ENCODE peak calls at places on chromosomes 16 and 17, in four cellular contexts. D is HFF-Myc, Q is cardiac fibroblast, W is fibroblast of the conjunctiva. Z is an unnamed sample.

GRCh38 chr17:19678581-19679418 is 30.2 kb downstream of the ALDH3A2 start:
- DNase-seq in D (no peak), Q (no peak), W (no peak), Z (no peak)

GRCh38 chr16:65225488-65225887 is 103.6 kb upstream of the CDH11 start:
- DNase-seq in D (no peak), Q (no peak), W (no peak), Z (no peak)

GRCh38 chr17:50275279-50275678 is 1.0 kb downstream of the TMEM92 start:
- DNase-seq in D (no peak), Q (no peak), W (no peak), Z (no peak)

GRCh38 chr17:63974594-63975192 is 2.0 kb upstream of the SCN4A start:
- DNase-seq in D (no peak), Q (no peak), W (no peak), Z (peak; percentile 57)

GRCh38 chr17:20735796-20736195 is 156.3 kb downstream of the CDRT15L2 start:
- DNase-seq in D (no peak), Q (no peak), W (no peak), Z (peak; percentile 29)

GRCh38 chr17:19304209-19304608 is 58.3 kb downstream of the B9D1 start:
- DNase-seq in D (no peak), Q (peak; percentile 51), W (no peak), Z (peak; percentile 69)

GRCh38 chr17:81523139-81524062 is 4.8 kb upstream of the FSCN2 start:
- DNase-seq in D (no peak), Q (peak; percentile 70), W (no peak), Z (no peak)

GRCh38 chr17:45302649-45303173 is 14.1 kb downstream of the MAP3K14 start:
- DNase-seq in D (no peak), Q (peak; percentile 86), W (no peak), Z (no peak)

GRCh38 chr16:21218135-21218534 is 6.8 kb upstream of the ZP2 start:
- DNase-seq in D (no peak), Q (no peak), W (no peak), Z (no peak)

GRCh38 chr17:18187816-18188761 is 4.5 kb downstream of the ALKBH5 start:
- DNase-seq in D (no peak), Q (peak; percentile 47), W (no peak), Z (no peak)

GRCh38 chr17:59893617-59894100 is 738 bp downstream of the RPS6KB1 start:
- DNase-seq in D (no peak), Q (peak; percentile 20), W (no peak), Z (peak; percentile 64)

GRCh38 chr17:59178266-59178665 is 22.7 kb downstream of the PRR11 start:
- DNase-seq in D (no peak), Q (no peak), W (no peak), Z (no peak)

GRCh38 chr17:2952174-2952845 is 111.1 kb downstream of the OR1D5 start:
- DNase-seq in D (no peak), Q (no peak), W (no peak), Z (peak; percentile 65)

GRCh38 chr16:4763791-4764190 is 3.2 kb downstream of the ZNF500 start:
- DNase-seq in D (no peak), Q (no peak), W (no peak), Z (no peak)

GRCh38 chr16:74225278-74225677 is 71.3 kb upstream of the PSMD7 start:
- DNase-seq in D (no peak), Q (peak; percentile 15), W (no peak), Z (no peak)

GRCh38 chr16:53689636-53690035 is 14.0 kb downstream of the RPGRIP1L start:
- DNase-seq in D (no peak), Q (no peak), W (no peak), Z (no peak)

GRCh38 chr16:54540525-54541180 is 254.1 kb upstream of the IRX3 start:
- DNase-seq in D (no peak), Q (no peak), W (no peak), Z (peak; percentile 77)

GRCh38 chr16:86929149-86929871 is 351.0 kb downstream of the FOXL1 start:
- DNase-seq in D (no peak), Q (peak; percentile 86), W (no peak), Z (no peak)

GRCh38 chr16:12470311-12471229 is 333.1 kb downstream of the CPPED1 start:
- DNase-seq in D (no peak), Q (peak; percentile 12), W (no peak), Z (no peak)

GRCh38 chr16:23408242-23409201 is 44.5 kb downstream of the COG7 start:
- DNase-seq in D (peak; percentile 58), Q (peak; percentile 60), W (no peak), Z (peak; percentile 86)

GRCh38 chr17:17635126-17635525 is 43.6 kb upstream of the PEMT start:
- DNase-seq in D (no peak), Q (no peak), W (no peak), Z (no peak)

GRCh38 chr17:44049294-44050080 is 17.0 kb downstream of the LSM12 start:
- DNase-seq in D (no peak), Q (no peak), W (no peak), Z (no peak)

Z was measured in DMS53.